ENCODE peak calls at places on chromosomes 4 and X, in five cellular contexts. A is RWPE1, B is epithelial cell of prostate, M is right atrium auricular region, L is transverse colon. O is an unnamed sample.

GRCh38 chr4:1285790-1286553 is 3.7 kb upstream of the MAEA start:
- DNase-seq in A (no peak), B (no peak), M (no peak), L (no peak), O (no peak)

GRCh38 chrX:46793386-46794143 is 34.6 kb upstream of the SLC9A7 start:
- DNase-seq in A (no peak), L (no peak), M (no peak), B (no peak), O (no peak)

GRCh38 chr4:169854090-169854489 is 96.3 kb upstream of the HPF1 start:
- DNase-seq in M (no peak), L (no peak), B (no peak), A (no peak), O (no peak)

GRCh38 chrX:34734383-34734782 is 77.3 kb upstream of the TMEM47 start:
- DNase-seq in L (no peak), B (no peak), A (no peak), M (no peak), O (no peak)

GRCh38 chrX:72316408-72317079 is 10.8 kb upstream of the CITED1 start:
- DNase-seq in L (no peak), M (no peak), B (no peak), A (no peak), O (no peak)

GRCh38 chr4:3442959-3443749 is 1.4 kb downstream of the HGFAC start:
- DNase-seq in A (peak), M (no peak), L (peak), B (no peak), O (peak)

GRCh38 chr4:135966936-135967335 is 1565.4 kb downstream of the PCDH18 start:
- DNase-seq in A (no peak), B (no peak), M (no peak), L (no peak), O (no peak)

GRCh38 chr4:45662996-45663395 is 460.9 kb downstream of the GABRG1 start:
- DNase-seq in A (peak), B (peak), M (no peak), L (peak), O (no peak)

GRCh38 chr4:83282049-83282535 is 2.5 kb downstream of the COQ2 start:
- DNase-seq in L (peak), B (no peak), M (no peak), A (peak), O (no peak)

GRCh38 chrX:30935985-30936384 is 46.9 kb upstream of the TAB3 start:
- DNase-seq in B (no peak), A (peak), L (peak), M (no peak), O (peak)

GRCh38 chr4:153634737-153635353 is 49.2 kb upstream of the TLR2 start:
- DNase-seq in B (no peak), A (peak), M (no peak), L (no peak), O (no peak)

GRCh38 chr4:125101706-125102105 is 213.0 kb upstream of the FAT4 start:
- DNase-seq in M (no peak), L (no peak), B (peak), A (peak), O (no peak)

GRCh38 chr4:35300996-35301774 is 943.1 kb downstream of the ARAP2 start:
- DNase-seq in L (no peak), A (no peak), B (no peak), M (no peak), O (peak)

GRCh38 chr4:119647558-119647957 is 19.0 kb upstream of the PDE5A start:
- DNase-seq in B (no peak), A (no peak), L (no peak), M (no peak), O (no peak)

GRCh38 chrX:14073561-14073960 is 43.9 kb upstream of the GEMIN8 start:
- DNase-seq in M (no peak), A (no peak), B (no peak), L (no peak), O (no peak)

GRCh38 chr4:13990596-13991589 is 363.4 kb upstream of the BOD1L1 start:
- DNase-seq in M (no peak), A (no peak), B (no peak), L (no peak), O (no peak)

GRCh38 chrX:68443155-68443868 is 10.0 kb upstream of the OPHN1 start:
- DNase-seq in M (no peak), B (no peak), L (no peak), A (no peak), O (no peak)

GRCh38 chrX:131316260-131316659 is 27.2 kb upstream of the IGSF1 start:
- DNase-seq in M (no peak), A (no peak), B (no peak), L (no peak), O (no peak)

GRCh38 chrX:67587946-67588624 is 44.3 kb downstream of the AR start:
- DNase-seq in A (no peak), M (no peak), L (no peak), B (no peak), O (no peak)

GRCh38 chr4:94508256-94508655 is 56.5 kb downstream of the PDLIM5 start:
- DNase-seq in A (no peak), L (no peak), M (no peak), B (no peak), O (no peak)

GRCh38 chrX:7158468-7158990 is 10.6 kb upstream of the PUDP start:
- DNase-seq in A (no peak), M (no peak), L (no peak), B (no peak), O (no peak)

GRCh38 chr4:148834804-148835598 is 392.8 kb upstream of the NR3C2 start:
- DNase-seq in B (peak), M (no peak), L (no peak), A (no peak), O (no peak)

GRCh38 chr4:1233641-1234277 is 15.2 kb downstream of the CTBP1 start:
- DNase-seq in B (no peak), L (no peak), M (no peak), A (no peak), O (no peak)

GRCh38 chrX:56783450-56783831 is 54.4 kb downstream of the NBDY start:
- DNase-seq in B (no peak), L (peak), A (no peak), M (peak), O (no peak)

GRCh38 chr4:78762529-78762928 is 13.6 kb upstream of the BMP2K start:
- DNase-seq in B (no peak), M (no peak), A (no peak), L (no peak), O (no peak)

GRCh38 chrX:40006025-40007017 is 91.4 kb downstream of the BCOR start:
- DNase-seq in M (no peak), B (no peak), L (peak), A (no peak), O (no peak)

GRCh38 chrX:76850851-76851250 is 423.3 kb downstream of the MAGEE1 start:
- DNase-seq in A (no peak), L (no peak), M (no peak), B (no peak), O (no peak)

GRCh38 chrX:131734621-131735020 is 190.7 kb downstream of the OR13H1 start:
- DNase-seq in A (no peak), M (no peak), B (no peak), L (peak), O (no peak)

GRCh38 chrX:123184199-123184857 is at the start of gene GRIA3:
- DNase-seq in A (no peak), B (no peak), M (no peak), L (no peak), O (no peak)

GRCh38 chrX:19535481-19535880 is 20.2 kb upstream of the MAP3K15 start:
- DNase-seq in L (no peak), A (peak), M (no peak), B (no peak), O (no peak)

GRCh38 chrX:57417827-57418226 is 131.3 kb downstream of the FAAH2 start:
- DNase-seq in M (no peak), A (no peak), B (no peak), L (no peak), O (no peak)

GRCh38 chrX:25206761-25207160 is 191.0 kb upstream of the ARX start:
- DNase-seq in L (no peak), B (peak), M (no peak), A (peak), O (no peak)

GRCh38 chrX:57453901-57454300 is 137.9 kb upstream of the ZXDB start:
- DNase-seq in L (no peak), M (no peak), A (no peak), B (no peak), O (peak)

GRCh38 chr4:144787365-144788263 is 141.7 kb downstream of the HHIP start:
- DNase-seq in B (no peak), L (no peak), M (no peak), A (peak), O (peak)

GRCh38 chrX:136797787-136798186 is 17.1 kb upstream of the ARHGEF6 start:
- DNase-seq in A (no peak), M (no peak), B (no peak), L (no peak), O (no peak)

GRCh38 chr4:89752932-89753598 is 83.9 kb downstream of the SNCA start:
- DNase-seq in A (peak), B (peak), M (no peak), L (no peak), O (no peak)

GRCh38 chr4:89753601-89754066 is 83.3 kb downstream of the SNCA start:
- DNase-seq in B (peak), M (no peak), A (peak), L (no peak), O (no peak)

GRCh38 chr4:89757154-89757723 is 79.7 kb downstream of the SNCA start:
- DNase-seq in M (no peak), B (no peak), A (no peak), L (no peak), O (no peak)

GRCh38 chr4:89755210-89755609 is 81.8 kb downstream of the SNCA start:
- DNase-seq in M (no peak), A (no peak), B (no peak), L (no peak), O (no peak)

GRCh38 chr4:89754531-89754930 is 82.4 kb downstream of the SNCA start:
- DNase-seq in B (no peak), M (no peak), A (no peak), L (no peak), O (no peak)
- H3K27ac ChIP-seq in B (peak), M (no peak), A (no peak), L (no peak), O (no peak)

GRCh38 chrX:154401918-154402621 is 3.9 kb downstream of the RPL10 start:
- DNase-seq in L (no peak), B (no peak), A (no peak), M (no peak), O (no peak)
- H3K27ac ChIP-seq in L (no peak), B (peak), A (peak), M (no peak), O (no peak)

DNA sequence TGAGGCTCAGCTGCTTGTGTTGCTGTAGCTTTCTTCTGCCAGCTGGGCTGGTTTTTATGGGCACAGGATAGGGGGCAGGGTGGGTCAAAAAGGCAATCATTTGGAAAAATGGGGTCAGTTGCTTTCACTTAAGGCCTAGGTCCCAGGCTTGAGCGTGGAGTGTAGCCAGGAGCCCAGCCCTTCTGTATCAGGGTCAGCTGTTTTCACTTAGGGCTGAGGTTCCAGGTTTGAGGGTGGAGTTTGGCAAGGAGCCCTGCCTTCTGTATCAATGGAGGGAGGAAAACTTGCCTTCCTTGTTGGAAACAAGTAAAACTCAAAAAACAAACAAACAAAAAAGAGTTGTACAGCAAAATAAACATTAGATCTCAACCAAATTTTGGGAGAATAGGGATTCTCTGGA is 37.0 kb upstream of the UGT8 start:
- DNase-seq in A (no peak), B (no peak), L (peak), M (no peak), O (no peak)
- H3K27ac ChIP-seq in A (no peak), B (no peak), L (peak), M (no peak), O (no peak)

DNA sequence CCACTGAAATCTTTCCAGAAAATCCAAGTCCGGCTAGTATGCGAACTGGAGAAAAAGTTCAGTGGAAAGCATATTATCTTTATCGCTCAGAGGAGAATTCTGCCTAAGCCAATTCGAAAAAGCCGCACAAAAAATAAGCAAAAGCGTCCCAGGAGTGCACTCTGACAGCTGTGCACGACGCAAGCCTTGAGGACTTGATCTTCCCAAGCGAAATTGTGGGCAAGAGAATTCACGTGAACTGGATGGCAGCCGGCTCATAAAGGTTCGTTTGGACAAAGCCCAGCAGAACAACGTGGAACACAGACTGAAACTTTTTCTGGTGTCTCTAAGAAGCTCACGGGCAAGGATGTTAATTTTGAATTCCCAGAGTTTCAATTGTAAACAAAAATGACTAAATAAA is 34.4 kb downstream of the STX18 start:
- DNase-seq in B (no peak), A (no peak), M (no peak), L (no peak), O (no peak)
- H3K27ac ChIP-seq in B (no peak), A (no peak), M (no peak), L (peak), O (no peak)

GRCh38 chr4:15690020-15690809 is 8.6 kb downstream of the FAM200B start:
- DNase-seq in L (no peak), M (no peak), B (peak), A (peak), O (no peak)
- H3K27ac ChIP-seq in L (no peak), M (peak), B (peak), A (no peak), O (no peak)

DNA sequence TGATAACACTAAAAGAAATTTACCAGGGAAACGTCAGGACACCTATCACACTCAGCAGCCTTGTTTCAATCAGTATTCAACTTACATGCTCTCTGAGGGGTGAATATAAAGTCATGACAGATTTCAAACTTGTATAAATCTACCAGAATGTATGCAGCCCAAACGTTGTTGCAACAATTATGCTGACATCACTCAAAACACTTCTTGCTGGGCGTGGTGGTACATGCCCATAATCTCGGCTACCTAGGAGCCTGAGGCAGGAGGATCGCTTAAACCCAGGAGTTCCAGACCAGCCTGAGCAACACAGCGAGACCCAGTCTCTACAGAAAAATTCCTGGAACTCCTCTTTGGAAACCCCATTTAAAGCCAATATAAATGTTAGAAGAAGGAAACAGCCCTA is 266.6 kb upstream of the GPC4 start:
- DNase-seq in A (no peak), M (no peak), L (no peak), B (no peak), O (no peak)
- H3K27ac ChIP-seq in A (no peak), M (no peak), L (no peak), B (no peak), O (no peak)

O was measured in iPS DF 6.9.